ENCODE peak calls at places on chromosomes 1 and 21, in five cellular contexts. S is ACHN; I is bronchial epithelial cell; Y is HT-29; O is activated naive CD4-positive, alpha-beta T cell treated with anti-CD3 and anti-CD28 coated beads, Interleukin-2, amount 50 U/mL, for 72 hours. M is an unnamed sample.

GRCh38 chr1:66523502-66523901 is 10.5 kb upstream of the SGIP1 start:
- DNase-seq in S (no peak), I (no peak), Y (no peak), O (no peak), M (no peak)

GRCh38 chr1:210536263-210536961 is 207.7 kb downstream of the HHAT start:
- DNase-seq in S (no peak), I (no peak), Y (no peak), O (no peak), M (no peak)

GRCh38 chr1:180360333-180361075 is 130.4 kb downstream of the LHX4 start:
- DNase-seq in S (no peak), I (peak), Y (no peak), O (no peak), M (no peak)

GRCh38 chr1:47694011-47694890 is 256.4 kb downstream of the FOXD2 start:
- DNase-seq in S (no peak), I (no peak), Y (no peak), O (no peak), M (no peak)

GRCh38 chr1:2906105-2906504 is 104.6 kb upstream of the TTC34 start:
- DNase-seq in S (no peak), I (no peak), Y (no peak), O (no peak), M (no peak)

GRCh38 chr1:229835226-229835625 is 209.2 kb downstream of the URB2 start:
- DNase-seq in S (no peak), I (no peak), Y (no peak), O (no peak), M (no peak)

GRCh38 chr1:32703479-32704291 is 1.1 kb upstream of the SYNC start:
- DNase-seq in S (peak), I (peak), Y (no peak), O (no peak), M (peak)

GRCh38 chr1:172820759-172821158 is 161.9 kb downstream of the FASLG start:
- DNase-seq in S (no peak), I (no peak), Y (no peak), O (no peak), M (no peak)

GRCh38 chr1:77639056-77639455 is 43.4 kb downstream of the ZZZ3 start:
- DNase-seq in S (peak), I (peak), Y (no peak), O (no peak), M (no peak)

GRCh38 chr1:181151378-181152326 is 63.2 kb downstream of the IER5 start:
- DNase-seq in S (no peak), I (peak), Y (no peak), O (peak), M (no peak)

GRCh38 chr1:36991551-36991950 is 42.8 kb downstream of the GRIK3 start:
- DNase-seq in S (no peak), I (no peak), Y (no peak), O (no peak), M (no peak)

GRCh38 chr1:244211559-244211944 is 160.5 kb downstream of the ZBTB18 start:
- DNase-seq in S (no peak), I (peak), Y (no peak), O (no peak), M (no peak)

GRCh38 chr1:86757272-86757984 is 53.1 kb downstream of the SH3GLB1 start:
- DNase-seq in S (no peak), I (no peak), Y (no peak), O (no peak), M (peak)

GRCh38 chr21:37974081-37974480 is 57.8 kb upstream of the KCNJ6 start:
- DNase-seq in S (peak), I (peak), Y (no peak), O (no peak), M (no peak)

GRCh38 chr1:113677250-113678158 is 81.8 kb downstream of the PHTF1 start:
- DNase-seq in S (peak), I (peak), Y (peak), O (no peak), M (peak)

M was measured in hepatocyte.